ENCODE peak calls at places on chromosomes 12 and 14, in eight cellular contexts. M, T, F, P, R, U, K and C are unnamed samples.

GRCh38 chr12:93751864-93752610 is 74.9 kb downstream of the CRADD start:
- DNase-seq in T (no peak), R (no peak), K (no peak), U (no peak), P (no peak), M (no peak), F (no peak), C (no peak)

GRCh38 chr14:29463727-29464370 is 463.8 kb downstream of the PRKD1 start:
- DNase-seq in M (no peak), P (no peak), F (no peak), K (no peak), R (no peak), U (no peak), T (no peak), C (no peak)

GRCh38 chr12:67539946-67540345 is 108.6 kb upstream of the DYRK2 start:
- DNase-seq in P (no peak), M (no peak), K (no peak), F (no peak), T (no peak), R (no peak), U (no peak), C (no peak)

GRCh38 chr12:52050116-52050770 is 999 bp upstream of the NR4A1 start:
- DNase-seq in U (peak; percentile 35), F (no peak), K (no peak), R (peak; percentile 82), T (no peak), P (no peak), M (no peak), C (no peak)

GRCh38 chr12:28294300-28294699 is 104.0 kb downstream of the CCDC91 start:
- DNase-seq in U (no peak), F (no peak), R (no peak), P (no peak), M (no peak), K (no peak), T (no peak), C (no peak)

GRCh38 chr12:16385779-16386646 is 38.6 kb downstream of the MGST1 start:
- DNase-seq in P (no peak), F (no peak), R (no peak), T (peak; percentile 78), U (no peak), K (peak; percentile 2), M (peak; percentile 19), C (no peak)

GRCh38 chr14:80638620-80639215 is 302.8 kb downstream of the CEP128 start:
- DNase-seq in K (no peak), T (no peak), R (no peak), M (no peak), P (no peak), U (no peak), F (no peak), C (no peak)

GRCh38 chr12:26473291-26473690 is 277.9 kb downstream of the SSPN start:
- DNase-seq in P (no peak), K (no peak), R (peak; percentile 80), M (peak; percentile 75), T (no peak), U (no peak), F (no peak), C (no peak)

GRCh38 chr14:96851694-96852381 is 54.7 kb downstream of the VRK1 start:
- DNase-seq in F (no peak), M (no peak), U (no peak), K (no peak), P (no peak), R (no peak), T (no peak), C (no peak)

GRCh38 chr12:78118486-78118885 is 287.8 kb downstream of the NAV3 start:
- DNase-seq in K (no peak), F (no peak), P (no peak), R (no peak), T (no peak), U (no peak), M (no peak), C (no peak)

GRCh38 chr12:69339999-69340398 is 8.2 kb upstream of the LYZ start:
- DNase-seq in F (no peak), K (no peak), T (no peak), U (no peak), M (no peak), R (no peak), P (no peak), C (no peak)

GRCh38 chr14:70698288-70698687 is 56.6 kb downstream of the TTC9 start:
- DNase-seq in R (peak; percentile 66), M (no peak), P (no peak), K (peak; percentile 21), F (no peak), T (no peak), U (no peak), C (no peak)

GRCh38 chr14:86237733-86238132 is 707.8 kb downstream of the FLRT2 start:
- DNase-seq in F (no peak), M (no peak), P (no peak), R (no peak), U (no peak), T (no peak), K (no peak), C (no peak)

GRCh38 chr12:23115984-23116383 is 491.0 kb downstream of the ETNK1 start:
- DNase-seq in M (no peak), K (no peak), P (no peak), T (no peak), F (no peak), U (no peak), R (no peak), C (no peak)

GRCh38 chr14:87691482-87691881 is 301.5 kb downstream of the GALC start:
- DNase-seq in U (no peak), T (no peak), K (no peak), P (no peak), F (no peak), R (no peak), M (no peak), C (no peak)

GRCh38 chr12:45130881-45131281 is 80.0 kb upstream of the DBX2 start:
- DNase-seq in M (peak; percentile 58), R (no peak), F (no peak), P (peak; percentile 63), U (peak; percentile 54), K (peak; percentile 28), T (peak; percentile 69), C (no peak)

GRCh38 chr12:120183211-120183631 is 11.3 kb downstream of the GCN1 start:
- DNase-seq in M (no peak), T (no peak), F (no peak), P (no peak), R (no peak), U (no peak), K (no peak), C (no peak)